ENCODE peak calls at places on chromosome 19, in nine cellular contexts. X is effector CD4-positive, alpha-beta T cell; Z is memory B cell; Q is activated naive CD4-positive, alpha-beta T cell treated with anti-CD3 and anti-CD28 coated beads, Interleukin-2, amount 10 ng/mL, durations not matched to agents 7 days and 5 days; F is cardiac fibroblast; A is NCI-H1105 treated with DMSO at 0.1 percent for 48 hours; W is Ammon's horn; H is NCI-H69; U is kidney tubule cell. O is an unnamed sample.

GRCh38 chr19:2495130-2495641 is 19.3 kb downstream of the GADD45B start:
- DNase-seq in X (no peak), Z (no peak), Q (peak; percentile 64), F (peak; percentile 73), A (no peak), W (no peak), H (peak; percentile 62), U (peak; percentile 83), O (no peak)

GRCh38 chr19:5026706-5027273 is 57.9 kb downstream of the KDM4B start:
- DNase-seq in X (no peak), Z (no peak), Q (no peak), F (no peak), A (no peak), W (no peak), H (no peak), U (no peak), O (no peak)

GRCh38 chr19:14516746-14517438 is 1.3 kb downstream of the DNAJB1 start:
- DNase-seq in X (no peak), Z (no peak), Q (peak; percentile 49), F (no peak), A (no peak), W (peak; percentile 29), H (peak; percentile 31), U (peak; percentile 37), O (peak; percentile 36)

GRCh38 chr19:5680083-5680436 is 256 bp downstream of the MICOS13 start:
- DNase-seq in X (no peak), Z (no peak), Q (no peak), F (no peak), A (no peak), W (peak; percentile 69), H (peak; percentile 65), U (peak; percentile 37), O (peak; percentile 60)

GRCh38 chr19:34471906-34472305 is 9.7 kb upstream of the WTIP start:
- DNase-seq in X (no peak), Z (no peak), Q (no peak), F (no peak), A (no peak), W (no peak), H (no peak), U (no peak), O (no peak)

GRCh38 chr19:12346896-12347295 is 13.5 kb upstream of the ZNF563 start:
- DNase-seq in X (no peak), Z (no peak), Q (peak; percentile 22), F (peak; percentile 2), A (no peak), W (no peak), H (no peak), U (no peak), O (no peak)

GRCh38 chr19:32543107-32543900 is 37.7 kb upstream of the PDCD5 start:
- DNase-seq in X (no peak), Z (no peak), Q (no peak), F (no peak), A (no peak), W (no peak), H (no peak), U (peak; percentile 5), O (no peak)

GRCh38 chr19:5395996-5396939 is 55.7 kb upstream of the PTPRS start:
- DNase-seq in X (no peak), Z (no peak), Q (no peak), F (no peak), A (no peak), W (no peak), H (peak; percentile 17), U (no peak), O (no peak)

O was measured in posterior cingulate gyrus.